ENCODE peak calls at places on chromosome 20, in five cellular contexts. H is GM12878, P is SK-N-SH, D is HepG2, O is K562. S is an unnamed sample.
A peak's percentile ranks its signal among the peaks of the same experiment; 100 is the strongest.

GRCh38 chr20:50980851-50981713 is 22.5 kb downstream of the MOCS3 start:
- DNase-seq in H (peak; percentile 2), P (peak; percentile 83), O (peak; percentile 81), D (peak; percentile 79), S (peak; percentile 82)

GRCh38 chr20:40686434-40686882 is 2.6 kb downstream of the MAFB start:
- DNase-seq in H (no peak), O (no peak), P (no peak), D (no peak), S (peak; percentile 54)

GRCh38 chr20:36786246-36786645 is 12.7 kb upstream of the DSN1 start:
- DNase-seq in P (no peak), O (no peak), H (no peak), D (no peak), S (no peak)

GRCh38 chr20:37395921-37396519 is 50.1 kb downstream of the SRC start:
- DNase-seq in P (peak; percentile 67), H (no peak), O (peak; percentile 49), D (no peak), S (peak; percentile 39)

GRCh38 chr20:50099565-50099991 is 13.4 kb downstream of the UBE2V1 start:
- DNase-seq in H (no peak), O (no peak), D (no peak), P (no peak), S (no peak)

GRCh38 chr20:41063442-41063841 is 34.8 kb downstream of the TOP1 start:
- DNase-seq in O (no peak), H (no peak), D (no peak), P (no peak), S (no peak)

GRCh38 chr20:25574411-25574810 is 10.9 kb downstream of the NINL start:
- DNase-seq in P (peak; percentile 46), O (peak; percentile 23), H (no peak), D (peak; percentile 63), S (no peak)

GRCh38 chr20:10064611-10065010 is 29.8 kb downstream of the ANKEF1 start:
- DNase-seq in O (no peak), P (no peak), H (no peak), D (no peak), S (no peak)

GRCh38 chr20:24534282-24534681 is 64.9 kb downstream of the SYNDIG1 start:
- DNase-seq in O (no peak), H (no peak), P (no peak), D (no peak), S (no peak)

GRCh38 chr20:52724586-52724985 is 247.6 kb upstream of the TSHZ2 start:
- DNase-seq in D (no peak), H (no peak), O (no peak), P (no peak), S (no peak)

GRCh38 chr20:272718-273117 is 15.2 kb downstream of the DEFB132 start:
- DNase-seq in P (no peak), H (no peak), O (no peak), D (no peak), S (no peak)

GRCh38 chr20:4550740-4551139 is 171.0 kb upstream of the PRND start:
- DNase-seq in P (no peak), O (no peak), D (no peak), H (no peak), S (no peak)

GRCh38 chr20:17644451-17644850 is 37.6 kb downstream of the RRBP1 start:
- DNase-seq in O (no peak), D (no peak), P (no peak), H (no peak), S (no peak)

GRCh38 chr20:4300921-4301320 is 285.6 kb upstream of the RNF24 start:
- DNase-seq in H (no peak), D (no peak), O (no peak), P (no peak), S (no peak)

GRCh38 chr20:48042628-48043027 is 257.3 kb upstream of the SULF2 start:
- DNase-seq in H (no peak), O (no peak), D (no peak), P (no peak), S (no peak)

GRCh38 chr20:38840053-38840893 is 34.8 kb downstream of the PPP1R16B start:
- DNase-seq in P (no peak), H (no peak), D (no peak), O (peak; percentile 52), S (no peak)

GRCh38 chr20:48889155-48889790 is 32.2 kb upstream of the ARFGEF2 start:
- DNase-seq in H (no peak), D (no peak), P (peak; percentile 60), O (no peak), S (no peak)

GRCh38 chr20:49657118-49657901 is 56.4 kb downstream of the B4GALT5 start:
- DNase-seq in P (no peak), O (no peak), D (no peak), H (no peak), S (no peak)

GRCh38 chr20:19932170-19932667 is 84.9 kb upstream of the NAA20 start:
- DNase-seq in H (no peak), D (no peak), O (no peak), P (peak; percentile 16), S (no peak)

GRCh38 chr20:4040283-4041179 is 25.2 kb upstream of the RNF24 start:
- DNase-seq in P (no peak), H (no peak), D (no peak), O (no peak), S (no peak)

GRCh38 chr20:54276577-54277169 is 68.8 kb downstream of the PFDN4 start:
- DNase-seq in O (no peak), D (no peak), H (no peak), P (no peak), S (no peak)

GRCh38 chr20:13412806-13413445 is 191.9 kb downstream of the ISM1 start:
- DNase-seq in H (no peak), D (no peak), P (no peak), O (no peak), S (no peak)

GRCh38 chr20:10561302-10561701 is 112.5 kb downstream of the JAG1 start:
- DNase-seq in O (no peak), H (no peak), D (no peak), P (no peak), S (no peak)

GRCh38 chr20:59585714-59586404 is 18.5 kb upstream of the PHACTR3 start:
- DNase-seq in O (no peak), P (no peak), H (no peak), D (no peak), S (no peak)

GRCh38 chr20:59584278-59584925 is 19.9 kb upstream of the PHACTR3 start:
- DNase-seq in D (no peak), O (no peak), H (no peak), P (no peak), S (no peak)

GRCh38 chr20:59581983-59582679 is 22.2 kb upstream of the PHACTR3 start:
- DNase-seq in P (no peak), H (no peak), O (no peak), D (no peak), S (no peak)

GRCh38 chr20:59580991-59581401 is 23.3 kb upstream of the PHACTR3 start:
- DNase-seq in O (no peak), D (no peak), H (no peak), P (no peak), S (no peak)

GRCh38 chr20:59583428-59584277 is 20.7 kb upstream of the PHACTR3 start:
- DNase-seq in P (no peak), D (no peak), H (no peak), O (no peak), S (no peak)
- TF ChIP-seq RFX5 in P (no peak), D (no peak), H (no peak), O (no peak), S (no peak)

DNA sequence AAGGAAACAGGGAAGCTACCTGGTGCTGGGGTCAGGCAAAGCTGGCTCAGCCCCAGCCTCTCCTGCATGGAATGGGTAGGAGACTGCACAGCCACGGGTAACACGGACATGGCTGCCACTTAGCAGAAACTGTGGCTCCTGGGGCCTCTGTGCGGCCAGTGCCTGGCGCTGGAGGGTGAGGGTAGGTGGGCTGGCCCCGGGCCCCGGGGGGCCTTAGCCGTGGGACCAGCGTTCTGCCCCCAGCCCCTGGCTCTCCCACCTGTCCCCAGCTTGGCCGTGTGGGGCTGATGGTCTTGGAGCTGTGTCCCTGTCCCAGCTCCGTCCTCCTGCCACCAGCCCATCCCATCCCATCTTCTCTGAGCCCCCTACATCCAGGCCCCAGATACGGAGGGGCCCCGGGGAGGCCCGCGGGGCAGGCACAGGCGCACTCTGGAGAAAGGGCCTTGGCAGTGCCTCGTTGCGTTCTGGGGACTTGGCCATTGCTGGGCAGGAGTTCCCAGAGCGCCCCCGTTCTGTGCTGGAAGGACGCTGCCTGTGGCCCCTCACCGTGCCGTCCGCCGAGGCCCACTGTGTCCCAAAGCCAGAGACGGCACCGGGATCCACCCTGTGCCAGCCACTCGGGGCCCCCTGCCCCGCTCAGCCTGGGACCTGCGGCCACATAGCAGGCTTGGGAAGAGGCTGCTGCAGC is 12.2 kb downstream of the CHRNA4 start:
- DNase-seq in O (no peak), D (no peak), H (no peak), P (no peak), S (no peak)
- TF ChIP-seq GABPA in O (no peak), D (no peak), H (no peak), P (no peak), S (no peak)

GRCh38 chr20:57652865-57653545 is 32.8 kb upstream of the ZBP1 start:
- DNase-seq in P (peak; percentile 32), H (no peak), O (no peak), D (no peak), S (no peak)

GRCh38 chr20:57651977-57652864 is 32.0 kb upstream of the ZBP1 start:
- DNase-seq in P (peak; percentile 22), H (no peak), O (no peak), D (no peak), S (no peak)

GRCh38 chr20:57654363-57654997 is 34.3 kb upstream of the ZBP1 start:
- DNase-seq in H (no peak), O (peak; percentile 67), P (peak; percentile 93), D (peak; percentile 42), S (peak; percentile 84)

GRCh38 chr20:57653910-57654309 is 33.7 kb upstream of the ZBP1 start:
- DNase-seq in D (no peak), H (no peak), O (no peak), P (peak; percentile 29), S (no peak)

DNA sequence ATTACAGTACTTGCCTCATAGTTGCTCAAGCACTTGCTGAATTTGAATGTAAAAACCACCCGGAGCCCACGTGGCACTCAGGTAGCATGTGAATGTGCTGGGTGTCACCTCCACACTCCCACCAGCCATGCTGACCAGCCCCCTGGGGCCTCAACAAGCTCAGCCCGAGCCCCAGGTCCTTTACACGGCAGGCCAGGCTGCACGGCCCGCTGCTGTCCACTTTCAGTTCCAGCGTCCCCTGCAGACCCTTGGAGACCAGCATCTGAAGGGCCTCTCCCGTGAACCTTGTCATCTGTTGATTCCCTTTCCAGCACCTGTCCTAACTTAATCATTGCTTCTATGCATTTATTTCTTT is 33.3 kb upstream of the ZBP1 start:
- DNase-seq in D (no peak), O (no peak), P (peak; percentile 14), H (no peak), S (no peak)
- TF ChIP-seq RFX5 in D (no peak), O (no peak), P (no peak), H (no peak), S (no peak)

GRCh38 chr20:46831633-46832011 is 63.0 kb upstream of the EYA2 start:
- DNase-seq in O (no peak), P (no peak), D (no peak), H (no peak), S (no peak)

GRCh38 chr20:46826343-46826984 is 68.2 kb upstream of the EYA2 start:
- DNase-seq in O (no peak), H (no peak), P (no peak), D (no peak), S (no peak)

GRCh38 chr20:46827718-46828458 is 66.8 kb upstream of the EYA2 start:
- DNase-seq in O (no peak), D (no peak), P (no peak), H (no peak), S (no peak)

GRCh38 chr20:46830886-46831632 is 63.6 kb upstream of the EYA2 start:
- DNase-seq in O (no peak), P (no peak), D (no peak), H (no peak), S (no peak)

GRCh38 chr20:46828471-46828870 is 66.2 kb upstream of the EYA2 start:
- DNase-seq in O (no peak), P (no peak), H (no peak), D (no peak), S (no peak)
- TF ChIP-seq GABPA in O (no peak), P (no peak), H (no peak), D (no peak), S (no peak)

S was measured in H1.